ENCODE peak calls at places on chromosomes 12 and 14, in four cellular contexts. Q is stimulated activated CD8-positive, alpha-beta memory T cell treated with anti-CD3 and anti-CD28 coated beads, Interleukin-2, amount 100 ng/mL, for 1 hour; V is stimulated activated CD4-positive, alpha-beta T cell treated with anti-CD3 and anti-CD28 coated beads, TNF-alpha, amount 100 ng/mL, for 4 hours; S is fibroblast of mammary gland. I is an unnamed sample.

GRCh38 chr14:93965287-93965821 is 11.0 kb downstream of the ASB2 start:
- DNase-seq in Q (no peak), V (no peak), S (peak; percentile 93), I (no peak)

GRCh38 chr12:19239616-19240234 is 110.2 kb downstream of the PLEKHA5 start:
- DNase-seq in Q (no peak), V (no peak), S (peak; percentile 65), I (no peak)

GRCh38 chr14:83867871-83868270 is 1662.1 kb upstream of the FLRT2 start:
- DNase-seq in Q (no peak), V (no peak), S (no peak), I (no peak)

GRCh38 chr12:97513921-97514320 is 51.3 kb downstream of the RMST start:
- DNase-seq in Q (no peak), V (no peak), S (no peak), I (no peak)

GRCh38 chr12:51401486-51401885 is 10.3 kb upstream of the GALNT6 start:
- DNase-seq in Q (no peak), V (no peak), S (no peak), I (no peak)

GRCh38 chr12:71639341-71639760 is 24.3 kb downstream of the ZFC3H1 start:
- DNase-seq in Q (no peak), V (no peak), S (no peak), I (no peak)

GRCh38 chr14:38866461-38866860 is 236.6 kb downstream of the SEC23A start:
- DNase-seq in Q (no peak), V (no peak), S (no peak), I (no peak)

GRCh38 chr12:105773501-105773900 is 365.3 kb downstream of the NUAK1 start:
- DNase-seq in Q (no peak), V (no peak), S (no peak), I (no peak)

GRCh38 chr12:2974560-2974971 is 15.4 kb downstream of the TEAD4 start:
- DNase-seq in Q (no peak), V (no peak), S (peak; percentile 16), I (no peak)

GRCh38 chr14:39773387-39773786 is 341.2 kb upstream of the FBXO33 start:
- DNase-seq in Q (no peak), V (no peak), S (no peak), I (no peak)

GRCh38 chr14:31937730-31938346 is 139.3 kb upstream of the ARHGAP5 start:
- DNase-seq in Q (no peak), V (peak; percentile 21), S (peak; percentile 92), I (peak; percentile 44)

GRCh38 chr12:104672501-104673265 is 215.9 kb downstream of the CHST11 start:
- DNase-seq in Q (no peak), V (no peak), S (peak; percentile 84), I (no peak)

GRCh38 chr12:96617178-96617577 is 127.8 kb downstream of the CFAP54 start:
- DNase-seq in Q (no peak), V (no peak), S (no peak), I (no peak)

I was measured in activated T-helper 1 cell treated with anti-CD3 and anti-CD28 coated beads, Interleukin-2, amount 50 U/mL, for 16 hours.